ENCODE peak calls at places on chromosome 22, in four cellular contexts. One of them, this sample, is unnamed.
A peak's percentile ranks its signal among the peaks of the same experiment; 100 is the strongest.

GRCh38 chr22:49506010-49506400 is 321.7 kb downstream of the BRD1 start:
- DNase-seq in neuronal stem cell: no peak
- DNase-seq in kidney: no peak
- DNase-seq in endothelial cell of umbilical vein: no peak
- DNase-seq in this sample: no peak

GRCh38 chr22:27135582-27135981 is 478.2 kb downstream of the MIAT start:
- DNase-seq in neuronal stem cell: no peak
- DNase-seq in kidney: no peak
- DNase-seq in endothelial cell of umbilical vein: no peak
- DNase-seq in this sample: no peak

GRCh38 chr22:31179345-31179744 is 19.4 kb downstream of the RNF185 start:
- DNase-seq in neuronal stem cell: no peak
- DNase-seq in endothelial cell of umbilical vein: no peak
- DNase-seq in kidney: no peak
- DNase-seq in this sample: peak; percentile 81

GRCh38 chr22:35752833-35753189 is 35.1 kb downstream of the APOL5 start:
- DNase-seq in endothelial cell of umbilical vein: no peak
- DNase-seq in kidney: no peak
- DNase-seq in neuronal stem cell: no peak
- DNase-seq in this sample: peak; percentile 31

GRCh38 chr22:24952837-24953293 is 349 bp downstream of the KIAA1671 start:
- DNase-seq in kidney: peak; percentile 86
- DNase-seq in endothelial cell of umbilical vein: peak; percentile 86
- DNase-seq in neuronal stem cell: peak; percentile 65
- DNase-seq in this sample: peak; percentile 62

GRCh38 chr22:30267382-30268302 is 991 bp upstream of the OSM start:
- DNase-seq in kidney: peak; percentile 66
- DNase-seq in neuronal stem cell: no peak
- DNase-seq in endothelial cell of umbilical vein: no peak
- DNase-seq in this sample: no peak

GRCh38 chr22:37428649-37429586 is 1.6 kb upstream of the ELFN2 start:
- DNase-seq in endothelial cell of umbilical vein: peak; percentile 56
- DNase-seq in kidney: no peak
- DNase-seq in neuronal stem cell: peak; percentile 83
- DNase-seq in this sample: peak; percentile 69

GRCh38 chr22:19791243-19791642 is 30.7 kb downstream of the TBX1 start:
- DNase-seq in endothelial cell of umbilical vein: no peak
- DNase-seq in kidney: no peak
- DNase-seq in neuronal stem cell: no peak
- DNase-seq in this sample: no peak

GRCh38 chr22:26515938-26516337 is 3.7 kb upstream of the TFIP11 start:
- DNase-seq in neuronal stem cell: no peak
- DNase-seq in endothelial cell of umbilical vein: no peak
- DNase-seq in kidney: no peak
- DNase-seq in this sample: no peak

GRCh38 chr22:50171319-50171964 is 911 bp downstream of the PANX2 start:
- DNase-seq in endothelial cell of umbilical vein: no peak
- DNase-seq in neuronal stem cell: no peak
- DNase-seq in kidney: peak; percentile 79
- DNase-seq in this sample: no peak

DNA sequence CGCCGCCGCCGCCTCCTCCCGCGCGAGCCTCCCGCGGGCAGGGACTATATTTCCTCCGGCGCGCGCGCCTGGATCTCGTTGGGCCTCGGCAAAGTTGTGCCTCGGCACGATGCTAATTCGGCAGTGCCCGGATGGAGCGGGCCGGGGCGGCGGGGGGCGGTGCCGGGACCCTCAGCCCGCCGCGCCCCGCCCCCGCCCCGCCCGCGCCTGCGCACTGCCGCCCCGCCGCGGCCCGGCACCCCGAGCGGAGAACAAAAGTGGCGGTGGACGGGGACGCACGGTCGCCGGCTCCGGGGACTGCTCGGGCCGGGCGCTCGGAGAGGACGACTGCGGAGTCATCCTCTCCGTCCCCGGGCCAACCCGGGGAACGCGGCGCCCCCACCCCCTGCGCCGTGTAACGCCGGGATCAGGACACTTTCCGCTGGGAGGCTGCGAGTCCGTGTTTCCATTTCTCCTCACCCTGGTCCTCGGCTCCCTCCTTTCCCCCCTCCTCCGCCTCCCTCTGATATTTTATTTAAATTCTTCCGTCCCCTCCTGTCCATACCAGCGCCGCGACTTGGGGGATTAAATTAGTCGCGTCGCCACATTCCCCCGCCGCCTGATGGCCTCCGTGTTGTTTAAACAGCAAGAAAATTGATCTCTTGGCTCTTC is at the start of gene PHF21B:
- DNase-seq in kidney: peak; percentile 86
- DNase-seq in endothelial cell of umbilical vein: peak; percentile 4
- DNase-seq in neuronal stem cell: peak; percentile 86
- DNase-seq in this sample: peak; percentile 64
- H3K9ac ChIP-seq in kidney: no peak within 1 kb of the TSS
- H3K9ac ChIP-seq in endothelial cell of umbilical vein: peak within 1 kb of the TSS; percentile 37
- H3K9ac ChIP-seq in neuronal stem cell: peak within 1 kb of the TSS; percentile 95
- H3K9ac ChIP-seq in this sample: peak within 1 kb of the TSS; percentile 44

DNA sequence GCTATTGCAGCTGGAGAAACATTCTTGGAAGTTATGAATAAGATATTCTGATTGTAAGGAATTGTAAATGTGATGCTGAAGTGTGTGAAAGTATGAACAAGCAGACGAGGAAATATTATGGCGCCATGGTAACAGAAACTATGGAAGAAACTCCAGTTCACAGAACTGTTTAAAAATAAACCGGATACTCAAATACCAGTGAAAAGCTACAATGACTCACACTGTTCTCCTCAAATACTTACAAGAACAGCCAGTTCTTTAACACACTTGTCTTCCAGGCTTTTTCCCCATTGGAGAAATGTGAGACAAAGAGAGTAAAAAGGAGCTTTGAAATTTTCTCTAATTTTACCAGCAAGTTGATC is 76.7 kb upstream of the ARFGAP3 start:
- DNase-seq in kidney: no peak
- DNase-seq in neuronal stem cell: no peak
- DNase-seq in endothelial cell of umbilical vein: peak; percentile 95
- DNase-seq in this sample: peak; percentile 95
- H3K4me1 ChIP-seq in kidney: peaks cover 47% of the 10 kb centered on the region
- H3K4me1 ChIP-seq in neuronal stem cell: peaks cover 30% of the 10 kb centered on the region
- H3K4me1 ChIP-seq in endothelial cell of umbilical vein: peaks cover 42% of the 10 kb centered on the region
- H3K4me1 ChIP-seq in this sample: peaks cover 85% of the 10 kb centered on the region

GRCh38 chr22:48442663-48443062 is 1385.0 kb downstream of the BRD1 start:
- DNase-seq in kidney: peak; percentile 48
- DNase-seq in endothelial cell of umbilical vein: no peak
- DNase-seq in neuronal stem cell: no peak
- DNase-seq in this sample: no peak
- H3K9me3 ChIP-seq in kidney: no peaks in the 10 kb centered on the region
- H3K9me3 ChIP-seq in endothelial cell of umbilical vein: peaks cover 7% of the 10 kb centered on the region
- H3K9me3 ChIP-seq in neuronal stem cell: no peaks in the 10 kb centered on the region
- H3K9me3 ChIP-seq in this sample: no peaks in the 10 kb centered on the region

DNA sequence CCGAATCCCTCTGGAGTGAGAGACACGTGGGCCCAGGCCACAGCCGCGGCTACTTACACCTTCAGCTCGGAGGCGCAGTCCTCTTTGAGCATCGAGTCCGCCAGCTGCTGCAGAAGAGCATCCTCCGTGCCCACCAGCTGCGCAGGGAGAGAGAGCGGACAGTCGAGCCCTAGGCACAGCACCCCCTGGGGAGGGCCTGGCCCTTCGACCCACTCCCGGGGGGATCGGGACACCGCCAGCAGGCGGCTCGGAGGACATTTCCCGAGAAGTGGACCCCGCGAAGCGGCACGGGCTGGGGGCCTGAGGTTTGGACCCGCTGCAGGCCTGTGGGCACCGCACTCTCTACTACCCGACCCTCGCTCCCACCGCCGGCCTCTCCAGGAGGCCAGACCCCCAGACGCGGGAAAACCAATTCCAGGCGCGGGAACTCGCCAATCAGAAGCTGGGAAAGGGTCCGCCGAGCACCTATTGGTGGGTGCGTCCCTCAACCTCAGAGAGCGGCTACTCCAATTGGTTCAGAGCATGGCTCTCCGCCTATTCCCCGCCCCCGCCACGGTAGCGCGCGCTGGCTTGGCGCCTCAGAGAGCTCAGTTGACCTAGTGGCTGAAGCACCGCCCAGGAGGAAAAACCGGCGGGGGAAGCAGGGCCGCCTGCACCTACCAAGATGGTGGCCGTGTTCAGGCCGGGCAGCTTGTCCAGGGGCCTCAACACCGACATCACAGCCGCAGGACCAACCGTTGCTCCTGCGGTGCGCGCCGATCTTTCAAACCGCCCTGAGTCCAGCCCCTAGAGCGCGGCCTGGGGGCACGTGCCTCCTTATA is at the start of gene CENPM:
- DNase-seq in kidney: peak; percentile 95
- DNase-seq in neuronal stem cell: peak; percentile 93
- DNase-seq in endothelial cell of umbilical vein: peak; percentile 96
- DNase-seq in this sample: peak; percentile 98
- H3K9ac ChIP-seq in kidney: peak within 1 kb of the TSS; percentile 40
- H3K9ac ChIP-seq in neuronal stem cell: peak within 1 kb of the TSS; percentile 97
- H3K9ac ChIP-seq in endothelial cell of umbilical vein: peak within 1 kb of the TSS; percentile 57
- H3K9ac ChIP-seq in this sample: peak within 1 kb of the TSS; percentile 65

GRCh38 chr22:21850660-21851059 is 16.8 kb downstream of the MAPK1 start:
- DNase-seq in endothelial cell of umbilical vein: no peak
- DNase-seq in kidney: no peak
- DNase-seq in neuronal stem cell: no peak
- DNase-seq in this sample: no peak

GRCh38 chr22:21845558-21846452 is 21.6 kb downstream of the MAPK1 start:
- DNase-seq in neuronal stem cell: no peak
- DNase-seq in kidney: no peak
- DNase-seq in endothelial cell of umbilical vein: no peak
- DNase-seq in this sample: no peak

DNA sequence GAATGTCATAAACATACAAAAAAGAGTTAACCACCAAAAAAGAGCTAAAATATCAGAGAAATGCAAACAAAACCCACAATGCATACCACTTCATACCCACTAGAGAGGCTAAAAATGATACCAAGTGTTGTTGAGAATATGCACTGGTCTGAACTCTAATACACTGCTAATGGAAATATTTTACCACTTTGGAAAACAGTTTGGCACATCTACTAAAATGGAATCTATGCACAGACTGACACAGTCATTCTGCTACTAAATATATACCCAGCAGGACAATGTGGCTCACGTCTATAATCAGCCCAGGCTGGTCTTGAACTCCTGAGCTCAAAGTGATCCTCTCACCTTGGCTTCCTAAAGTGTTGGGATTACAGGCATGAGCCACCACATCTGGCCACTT is 18.0 kb downstream of the MAPK1 start:
- DNase-seq in kidney: no peak
- DNase-seq in endothelial cell of umbilical vein: no peak
- DNase-seq in neuronal stem cell: no peak
- DNase-seq in this sample: no peak
- H3K4me1 ChIP-seq in kidney: peaks cover under 1% of the 10 kb centered on the region
- H3K4me1 ChIP-seq in endothelial cell of umbilical vein: no peaks in the 10 kb centered on the region
- H3K4me1 ChIP-seq in neuronal stem cell: no peaks in the 10 kb centered on the region
- H3K4me1 ChIP-seq in this sample: peaks cover 18% of the 10 kb centered on the region